ENCODE peak calls at places on chromosomes 3 and 15, in five cellular contexts. F, G, M, H and K are unnamed samples. For H3K36me3, the result is how much of the 10 kb centered on the place peaks cover.

GRCh38 chr15:60017538-60018199 is 13.6 kb downstream of the FOXB1 start:
- DNase-seq in G (no peak), M (no peak), F (no peak), H (no peak), K (no peak)

GRCh38 chr3:57464801-57465200 is 79.3 kb downstream of the DNAH12 start:
- DNase-seq in H (no peak), G (no peak), F (no peak), M (no peak), K (no peak)

GRCh38 chr3:29565236-29565635 is 284.4 kb downstream of the RBMS3 start:
- DNase-seq in H (no peak), F (no peak), G (no peak), M (no peak), K (no peak)

GRCh38 chr15:63672775-63673174 is 75.6 kb downstream of the FBXL22 start:
- DNase-seq in F (no peak), M (no peak), H (no peak), G (no peak), K (no peak)

GRCh38 chr3:170642882-170643601 is 57.2 kb upstream of the SLC7A14 start:
- DNase-seq in M (no peak), F (no peak), G (peak), H (no peak), K (no peak)

GRCh38 chr15:93072011-93072410 is 17.0 kb downstream of the RGMA start:
- DNase-seq in M (no peak), F (peak), H (peak), G (no peak), K (no peak)

GRCh38 chr3:160179906-160180305 is 45.3 kb upstream of the C3orf80 start:
- DNase-seq in M (no peak), F (no peak), G (no peak), H (no peak), K (no peak)

GRCh38 chr3:190225186-190225692 is 97.0 kb downstream of the CLDN1 start:
- DNase-seq in H (peak), F (peak), M (no peak), G (no peak), K (no peak)

GRCh38 chr3:176951144-176951543 is 246.1 kb downstream of the TBL1XR1 start:
- DNase-seq in F (no peak), H (no peak), M (no peak), G (peak), K (no peak)

GRCh38 chr3:10417849-10418248 is 87.5 kb downstream of the ATP2B2 start:
- DNase-seq in M (no peak), H (no peak), G (no peak), F (peak), K (no peak)

GRCh38 chr3:49807427-49808114 is 4.5 kb downstream of the INKA1 start:
- DNase-seq in G (peak), M (no peak), F (no peak), H (no peak), K (no peak)

GRCh38 chr15:39692464-39693327 is 89.9 kb downstream of the FSIP1 start:
- DNase-seq in F (no peak), M (no peak), G (no peak), H (no peak), K (no peak)

GRCh38 chr3:61537366-61537765 is 24.0 kb upstream of the PTPRG start:
- DNase-seq in F (no peak), G (no peak), M (no peak), H (no peak), K (no peak)

GRCh38 chr3:130480736-130481135 is 36.2 kb upstream of the COL6A6 start:
- DNase-seq in M (no peak), H (peak), G (peak), F (peak), K (no peak)

GRCh38 chr3:135915206-135915605 is 50.3 kb upstream of the PPP2R3A start:
- DNase-seq in G (no peak), F (no peak), M (no peak), H (no peak), K (no peak)

GRCh38 chr3:71416868-71417267 is 166.7 kb downstream of the FOXP1 start:
- DNase-seq in H (no peak), M (no peak), G (no peak), F (no peak), K (no peak)

GRCh38 chr3:55675478-55675877 is 188.4 kb upstream of the WNT5A start:
- DNase-seq in M (no peak), G (no peak), H (no peak), F (no peak), K (no peak)

GRCh38 chr3:126127452-126127851 is 43.5 kb upstream of the SLC41A3 start:
- DNase-seq in H (no peak), G (no peak), F (no peak), M (peak), K (no peak)

GRCh38 chr15:100011235-100011634 is 278.0 kb upstream of the LYSMD4 start:
- DNase-seq in G (no peak), H (no peak), F (no peak), M (no peak), K (no peak)

GRCh38 chr3:123102249-123102648 is 35.4 kb downstream of the PDIA5 start:
- DNase-seq in H (no peak), F (no peak), M (no peak), G (no peak), K (no peak)

GRCh38 chr3:160372780-160373179 is 26.2 kb downstream of the IFT80 start:
- DNase-seq in G (no peak), F (peak), H (no peak), M (no peak), K (no peak)

GRCh38 chr15:89291934-89292438 is 42.6 kb downstream of the POLG start:
- DNase-seq in H (no peak), M (no peak), G (no peak), F (no peak), K (no peak)
- H3K36me3 ChIP-seq in H (under half), M (under half), G (under half), F (under half), K (under half)

DNA sequence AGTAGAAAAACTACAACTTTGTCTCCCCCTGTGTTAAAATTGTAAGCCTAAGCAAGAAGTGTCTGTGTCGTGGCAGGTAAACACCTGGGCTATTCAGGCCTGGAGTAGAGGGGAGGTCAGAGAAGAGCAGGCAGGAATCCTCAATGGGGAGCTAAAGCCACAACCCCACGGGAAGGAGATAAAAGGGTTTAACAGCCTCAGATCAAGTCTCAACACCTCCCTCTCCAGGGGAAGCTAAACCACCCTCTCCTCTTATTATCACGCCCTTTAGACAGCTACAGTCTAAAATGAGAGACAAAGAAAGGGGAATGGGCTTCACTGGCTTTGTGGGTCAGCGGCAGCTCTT is 11.6 kb downstream of the ETV5 start:
- DNase-seq in H (no peak), G (no peak), M (no peak), F (no peak), K (no peak)
- H3K4me3 ChIP-seq in H (no peak), G (peak), M (peak), F (no peak), K (peak)

GRCh38 chr3:14849831-14850230 is 31.1 kb downstream of the FGD5 start:
- DNase-seq in M (no peak), G (no peak), F (no peak), H (no peak), K (no peak)

GRCh38 chr3:14853280-14853956 is 34.7 kb downstream of the FGD5 start:
- DNase-seq in G (no peak), H (no peak), F (no peak), M (no peak), K (no peak)

GRCh38 chr3:14848906-14849305 is 30.1 kb downstream of the FGD5 start:
- DNase-seq in H (no peak), G (no peak), M (no peak), F (no peak), K (no peak)

GRCh38 chr3:14852058-14852599 is 33.4 kb downstream of the FGD5 start:
- DNase-seq in F (no peak), G (peak), M (no peak), H (no peak), K (no peak)

GRCh38 chr3:14852721-14853120 is 34.0 kb downstream of the FGD5 start:
- DNase-seq in M (no peak), H (no peak), F (no peak), G (no peak), K (no peak)
- TF ChIP-seq POLR2A in M (no peak), H (no peak), F (no peak), G (no peak), K (no peak)

GRCh38 chr3:100360757-100361496 is 26.4 kb downstream of the NIT2 start:
- DNase-seq in G (no peak), F (no peak), M (no peak), H (no peak), K (no peak)

GRCh38 chr3:100359030-100359429 is 24.5 kb downstream of the NIT2 start:
- DNase-seq in F (no peak), H (no peak), G (no peak), M (no peak), K (no peak)

GRCh38 chr3:100361897-100362296 is 27.3 kb downstream of the NIT2 start:
- DNase-seq in H (no peak), M (no peak), G (no peak), F (no peak), K (no peak)

GRCh38 chr3:100354850-100355249 is 20.3 kb downstream of the NIT2 start:
- DNase-seq in H (no peak), F (peak), M (no peak), G (no peak), K (no peak)

DNA sequence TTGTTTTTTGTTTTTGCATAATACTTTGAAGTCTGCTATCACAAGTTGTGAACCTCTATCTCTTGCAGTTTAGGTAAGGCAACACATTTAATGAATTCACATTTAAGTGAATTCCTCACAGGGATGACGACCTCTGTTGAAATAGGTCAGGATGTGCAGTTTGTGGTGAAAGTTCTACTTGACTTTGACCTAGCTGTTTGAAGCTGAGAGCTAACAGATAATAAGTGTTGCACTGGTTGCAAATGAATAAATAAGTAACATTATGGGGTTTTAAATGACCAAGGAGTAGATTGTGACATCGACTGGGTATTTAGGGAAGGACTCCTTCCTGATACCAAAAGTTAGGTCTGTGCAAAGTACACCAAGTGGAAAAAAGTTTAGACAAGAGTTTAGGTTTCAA is 23.9 kb downstream of the NIT2 start:
- DNase-seq in H (no peak), G (no peak), M (no peak), F (no peak), K (no peak)
- H3K36me3 ChIP-seq in H (under half), G (half or more), M (half or more), F (under half), K (under half)

DNA sequence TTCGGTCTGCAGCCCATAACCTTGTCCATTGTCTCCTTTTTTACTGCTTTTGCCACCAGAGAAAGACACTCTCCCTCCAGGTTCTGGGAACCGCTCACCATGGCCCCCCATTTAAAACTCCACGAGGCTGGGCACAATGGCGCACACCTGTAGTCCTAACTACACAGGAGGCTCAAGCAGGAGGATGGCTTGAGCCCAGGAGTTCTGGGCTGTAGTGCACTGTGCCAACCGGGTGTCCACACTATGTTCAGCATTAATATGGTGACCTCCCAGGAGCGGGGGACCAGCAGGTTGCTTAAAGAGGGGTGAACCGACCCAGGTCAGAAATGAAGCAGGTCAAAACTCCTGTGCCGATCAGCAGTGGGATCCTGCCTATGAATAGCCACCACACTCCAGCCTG is 28.0 kb upstream of the IDH2 start:
- DNase-seq in F (no peak), G (no peak), M (no peak), H (no peak), K (no peak)
- H3K4me3 ChIP-seq in F (no peak), G (no peak), M (no peak), H (no peak), K (no peak)

GRCh38 chr3:52372822-52373504 is 56.8 kb downstream of the DNAH1 start:
- DNase-seq in G (peak), M (no peak), F (no peak), H (no peak), K (no peak)
- TF ChIP-seq POLR2A in G (no peak), M (no peak), F (no peak), H (no peak), K (no peak)

GRCh38 chr3:141904203-141904602 is 27.8 kb downstream of the ATP1B3 start:
- DNase-seq in M (no peak), F (no peak), H (no peak), G (no peak), K (no peak)
- H3K36me3 ChIP-seq in M (under half), F (under half), H (under half), G (half or more), K (under half)